ENCODE peak calls at places on chromosomes 6 and 20, in nine cellular contexts. C, F, S, T, X, R, H, A and Q are unnamed samples. For H3K4me1, the result is how much of the 10 kb centered on the place peaks cover.

GRCh38 chr6:69379518-69379917 is 417.3 kb downstream of the LMBRD1 start:
- DNase-seq in C (no peak), T (no peak), F (no peak), R (no peak), A (no peak), X (no peak), S (no peak), H (no peak), Q (no peak)

GRCh38 chr20:2361035-2361593 is 19.6 kb upstream of the TGM6 start:
- DNase-seq in H (no peak), F (no peak), C (no peak), X (no peak), A (no peak), R (no peak), S (no peak), T (no peak), Q (no peak)

GRCh38 chr6:327538-328183 is 35.4 kb downstream of the DUSP22 start:
- DNase-seq in F (no peak), X (no peak), C (peak), T (no peak), S (no peak), R (no peak), A (no peak), H (peak), Q (no peak)

GRCh38 chr20:16528078-16528477 is 45.2 kb downstream of the KIF16B start:
- DNase-seq in C (peak), X (peak), S (no peak), A (peak), F (no peak), R (peak), T (peak), H (no peak), Q (no peak)

GRCh38 chr20:61640171-61640570 is 388.1 kb downstream of the CDH4 start:
- DNase-seq in X (no peak), C (no peak), R (no peak), H (no peak), S (no peak), F (no peak), T (no peak), A (no peak), Q (no peak)

GRCh38 chr20:43925215-43925614 is 10.6 kb downstream of the TOX2 start:
- DNase-seq in S (no peak), H (no peak), A (no peak), R (no peak), X (no peak), T (no peak), F (peak), C (no peak), Q (no peak)

GRCh38 chr6:163405412-163406309 is 8.9 kb upstream of the QKI start:
- DNase-seq in C (peak), A (no peak), X (peak), T (no peak), R (no peak), H (peak), S (peak), F (no peak), Q (peak)

GRCh38 chr20:57928181-57928967 is 218.6 kb upstream of the PMEPA1 start:
- DNase-seq in X (no peak), A (peak), H (no peak), F (no peak), C (no peak), S (no peak), T (peak), R (peak), Q (no peak)

GRCh38 chr6:43125119-43125518 is 46.0 kb upstream of the SRF start:
- DNase-seq in H (no peak), R (no peak), A (no peak), X (no peak), C (no peak), F (no peak), T (no peak), S (no peak), Q (no peak)

GRCh38 chr20:63054695-63055240 is 48.0 kb upstream of the BHLHE23 start:
- DNase-seq in F (no peak), S (no peak), R (no peak), X (no peak), T (no peak), H (peak), A (no peak), C (peak), Q (peak)

GRCh38 chr6:115570326-115570725 is 490.4 kb downstream of the FRK start:
- DNase-seq in R (no peak), C (no peak), X (no peak), T (no peak), A (no peak), F (no peak), H (no peak), S (no peak), Q (no peak)

GRCh38 chr20:48275325-48275724 is 490.0 kb upstream of the SULF2 start:
- DNase-seq in T (no peak), C (no peak), F (no peak), A (no peak), S (no peak), H (no peak), R (no peak), X (no peak), Q (no peak)

DNA sequence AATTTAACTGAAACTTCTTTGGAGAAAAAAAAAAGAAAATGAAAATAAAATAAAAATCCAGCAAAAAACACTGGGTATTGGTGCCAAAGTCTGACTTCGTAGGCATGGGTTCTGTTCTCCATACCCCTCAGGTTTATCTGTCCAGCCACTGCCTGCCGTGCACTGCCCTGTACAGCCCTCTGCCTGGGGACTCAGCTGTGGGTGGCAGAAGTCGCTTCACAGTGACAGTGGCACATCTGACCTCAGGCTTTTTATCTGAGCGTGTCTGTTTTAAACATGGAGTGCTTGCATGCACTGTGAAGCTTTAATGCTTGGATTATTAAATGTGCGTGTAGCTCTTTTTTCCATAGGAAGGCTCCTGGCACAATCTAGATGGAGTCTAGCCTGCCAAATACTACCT is 375.4 kb downstream of the UTRN start:
- DNase-seq in H (no peak), T (no peak), X (peak), F (no peak), S (no peak), A (no peak), C (no peak), R (no peak), Q (no peak)
- H3K4me1 ChIP-seq in H (under half), T (under half), X (under half), F (under half), S (under half), A (half or more), C (under half), R (under half), Q (under half)

GRCh38 chr20:21628800-21629199 is 76.7 kb upstream of the PAX1 start:
- DNase-seq in S (no peak), T (no peak), X (no peak), R (no peak), C (no peak), A (no peak), F (no peak), H (no peak), Q (no peak)

GRCh38 chr20:21632654-21633053 is 72.8 kb upstream of the PAX1 start:
- DNase-seq in S (no peak), A (no peak), X (no peak), R (no peak), F (no peak), H (no peak), C (no peak), T (no peak), Q (no peak)

GRCh38 chr20:21633829-21634228 is 71.6 kb upstream of the PAX1 start:
- DNase-seq in A (no peak), F (no peak), X (no peak), R (no peak), S (no peak), C (no peak), T (no peak), H (no peak), Q (no peak)

DNA sequence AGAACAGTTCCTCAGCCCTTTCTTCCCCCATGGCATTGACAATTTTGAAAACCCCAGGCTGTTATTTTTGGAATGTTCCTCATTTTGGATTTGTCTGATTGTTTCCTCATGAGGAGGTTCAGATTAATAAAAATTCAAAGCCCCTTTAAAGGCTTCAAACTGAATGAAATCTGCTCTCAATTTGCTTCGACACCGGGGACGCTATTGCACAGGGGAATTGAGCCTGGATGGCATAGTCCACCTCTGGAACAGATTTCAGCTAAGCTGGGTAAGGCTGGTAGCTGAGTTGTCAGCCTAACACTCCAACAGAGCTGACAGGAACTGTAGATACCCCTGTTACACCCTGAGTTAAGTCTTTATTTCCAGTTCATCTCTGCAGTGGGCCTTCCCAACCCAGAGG is 73.4 kb upstream of the PAX1 start:
- DNase-seq in S (no peak), A (no peak), C (no peak), R (no peak), T (no peak), H (no peak), X (no peak), F (no peak), Q (no peak)
- TF ChIP-seq CTCF in S (no peak), A (no peak), C (no peak), R (no peak), T (no peak), H (no peak), X (no peak), F (no peak), Q (no peak)

GRCh38 chr20:45429618-45430017 is 13.7 kb downstream of the PIGT start:
- DNase-seq in T (no peak), F (no peak), A (no peak), C (no peak), H (no peak), R (no peak), X (no peak), S (no peak), Q (no peak)

GRCh38 chr20:45425561-45425960 is 9.6 kb downstream of the PIGT start:
- DNase-seq in S (no peak), T (no peak), R (no peak), A (no peak), F (no peak), H (no peak), C (no peak), X (no peak), Q (no peak)

GRCh38 chr20:45427236-45428149 is 11.6 kb downstream of the PIGT start:
- DNase-seq in C (peak), H (no peak), R (no peak), S (no peak), F (no peak), A (no peak), T (no peak), X (peak), Q (no peak)

GRCh38 chr20:45423700-45424099 is 7.8 kb downstream of the PIGT start:
- DNase-seq in S (no peak), X (no peak), R (no peak), H (no peak), A (no peak), F (no peak), T (no peak), C (no peak), Q (no peak)

GRCh38 chr20:45426621-45427020 is 10.7 kb downstream of the PIGT start:
- DNase-seq in S (no peak), R (no peak), T (no peak), X (no peak), A (no peak), F (no peak), C (no peak), H (no peak), Q (no peak)
- H3K27ac ChIP-seq in S (no peak), R (no peak), T (no peak), X (peak), A (no peak), F (no peak), C (peak), H (no peak), Q (no peak)

GRCh38 chr6:151616600-151616999 is 122.8 kb downstream of the CCDC170 start:
- DNase-seq in A (no peak), R (no peak), F (no peak), C (no peak), T (no peak), H (no peak), S (no peak), X (no peak), Q (no peak)
- H3K4me1 ChIP-seq in A (under half), R (under half), F (under half), C (under half), T (under half), H (under half), S (under half), X (under half), Q (under half)

GRCh38 chr6:154653385-154653784 is 79.8 kb upstream of the SCAF8 start:
- DNase-seq in R (peak), T (no peak), A (no peak), S (no peak), C (no peak), H (no peak), X (no peak), F (no peak), Q (no peak)
- TF ChIP-seq CTCF in R (no peak), T (no peak), A (no peak), S (no peak), C (no peak), H (no peak), X (no peak), F (no peak), Q (no peak)

GRCh38 chr20:24640686-24641085 is 171.3 kb downstream of the SYNDIG1 start:
- DNase-seq in R (no peak), C (no peak), F (no peak), X (no peak), A (no peak), T (no peak), H (no peak), S (no peak), Q (no peak)
- H3K27ac ChIP-seq in R (no peak), C (no peak), F (no peak), X (no peak), A (no peak), T (no peak), H (no peak), S (no peak), Q (no peak)

GRCh38 chr6:112237066-112237465 is 17.3 kb downstream of the LAMA4 start:
- DNase-seq in X (no peak), F (no peak), S (no peak), C (no peak), H (no peak), T (no peak), A (no peak), R (no peak), Q (no peak)
- H3K4me1 ChIP-seq in X (under half), F (under half), S (under half), C (under half), H (under half), T (under half), A (under half), R (under half), Q (under half)